ENCODE peak calls at places on chromosomes 13 and 19, in nine cellular contexts. U is GM03348; K is mucosa of gallbladder; E is A549; L is amygdala; F is HFFc6; Z is WERI-Rb-1; A is stimulated activated CD8-positive, alpha-beta memory T cell treated with anti-CD3 and anti-CD28 coated beads, Interleukin-4, amount 100 ng/mL, for 24 hours; S is stimulated activated CD4-positive, alpha-beta T cell treated with anti-CD3 and anti-CD28 coated beads, Interleukin-1b, Interleukin-23, amount 100 ng/mL, for 4 hours. V is an unnamed sample.

GRCh38 chr19:18470787-18471186 is 32.9 kb upstream of the ISYNA1 start:
- DNase-seq in U (no peak), K (no peak), E (no peak), L (no peak), F (no peak), Z (no peak), A (no peak), S (no peak), V (no peak)

GRCh38 chr19:2290441-2291184 is 8.6 kb upstream of the PEAK3 start:
- DNase-seq in U (no peak), K (no peak), E (no peak), L (no peak), F (no peak), Z (no peak), A (no peak), S (no peak), V (no peak)

GRCh38 chr13:40672310-40673060 is 6.0 kb upstream of the FOXO1 start:
- DNase-seq in U (no peak), K (no peak), E (peak), L (no peak), F (peak), Z (no peak), A (no peak), S (no peak), V (no peak)

GRCh38 chr13:99796175-99796819 is 175.3 kb downstream of the ZIC5 start:
- DNase-seq in U (peak), K (peak), E (peak), L (no peak), F (peak), Z (no peak), A (no peak), S (no peak), V (peak)

GRCh38 chr13:35855531-35856019 is 275.6 kb downstream of the DCLK1 start:
- DNase-seq in U (no peak), K (peak), E (peak), L (no peak), F (no peak), Z (no peak), A (no peak), S (no peak), V (no peak)

GRCh38 chr19:50406829-50407228 is 11.9 kb upstream of the SPIB start:
- DNase-seq in U (no peak), K (no peak), E (no peak), L (no peak), F (no peak), Z (no peak), A (no peak), S (no peak), V (no peak)

GRCh38 chr13:112445411-112446271 is 69.5 kb downstream of the SPACA7 start:
- DNase-seq in U (no peak), K (peak), E (no peak), L (no peak), F (no peak), Z (no peak), A (no peak), S (no peak), V (no peak)

GRCh38 chr19:17025361-17025760 is 1.2 kb downstream of the CPAMD8 start:
- DNase-seq in U (no peak), K (no peak), E (no peak), L (no peak), F (no peak), Z (no peak), A (no peak), S (no peak), V (no peak)

GRCh38 chr19:1252818-1253513 is 4.6 kb downstream of the MIDN start:
- DNase-seq in U (peak), K (peak), E (peak), L (peak), F (peak), Z (no peak), A (peak), S (peak), V (peak)

GRCh38 chr19:17775991-17776803 is 18.7 kb upstream of the B3GNT3 start:
- DNase-seq in U (peak), K (no peak), E (no peak), L (no peak), F (no peak), Z (no peak), A (no peak), S (no peak), V (no peak)

GRCh38 chr19:51461723-51462161 is 3.5 kb upstream of the SIGLEC8 start:
- DNase-seq in U (no peak), K (peak), E (no peak), L (no peak), F (no peak), Z (no peak), A (no peak), S (no peak), V (no peak)

GRCh38 chr13:23748109-23748508 is 141.1 kb downstream of the MIPEP start:
- DNase-seq in U (no peak), K (no peak), E (no peak), L (no peak), F (no peak), Z (no peak), A (no peak), S (no peak), V (no peak)

GRCh38 chr13:110351636-110352420 is 44.7 kb downstream of the COL4A2 start:
- DNase-seq in U (no peak), K (no peak), E (no peak), L (no peak), F (no peak), Z (peak), A (no peak), S (no peak), V (no peak)

GRCh38 chr13:20924758-20925394 is 22.3 kb upstream of the XPO4 start:
- DNase-seq in U (peak), K (peak), E (peak), L (peak), F (peak), Z (peak), A (peak), S (peak), V (peak)

GRCh38 chr19:3248728-3249315 is 24.4 kb downstream of the CELF5 start:
- DNase-seq in U (no peak), K (no peak), E (no peak), L (no peak), F (no peak), Z (peak), A (no peak), S (no peak), V (no peak)

GRCh38 chr19:40223135-40223822 is 3.2 kb downstream of the CCNP start:
- DNase-seq in U (no peak), K (peak), E (no peak), L (no peak), F (no peak), Z (no peak), A (no peak), S (peak), V (peak)

GRCh38 chr13:19618925-19619324 is 14.5 kb upstream of the MPHOSPH8 start:
- DNase-seq in U (peak), K (peak), E (peak), L (no peak), F (peak), Z (peak), A (no peak), S (no peak), V (no peak)

GRCh38 chr19:44588753-44589112 is 24.6 kb upstream of the IGSF23 start:
- DNase-seq in U (no peak), K (no peak), E (no peak), L (no peak), F (no peak), Z (no peak), A (no peak), S (no peak), V (no peak)

GRCh38 chr19:2315818-2316353 is 7.9 kb upstream of the LINGO3 start:
- DNase-seq in U (peak), K (peak), E (peak), L (peak), F (peak), Z (peak), A (no peak), S (no peak), V (peak)

GRCh38 chr13:39370554-39370953 is 232.4 kb downstream of the LHFPL6 start:
- DNase-seq in U (peak), K (no peak), E (no peak), L (no peak), F (peak), Z (no peak), A (no peak), S (no peak), V (no peak)

GRCh38 chr19:45468803-45469131 is 971 bp downstream of the FOSB start:
- DNase-seq in U (no peak), K (no peak), E (peak), L (no peak), F (no peak), Z (no peak), A (no peak), S (no peak), V (no peak)

GRCh38 chr19:31520633-31521032 is 171.4 kb upstream of the TSHZ3 start:
- DNase-seq in U (no peak), K (no peak), E (no peak), L (no peak), F (no peak), Z (no peak), A (no peak), S (no peak), V (no peak)

GRCh38 chr13:36553501-36553900 is 120.3 kb upstream of the SERTM1 start:
- DNase-seq in U (no peak), K (no peak), E (no peak), L (no peak), F (no peak), Z (no peak), A (no peak), S (no peak), V (no peak)

GRCh38 chr13:103466761-103467160 is 400.5 kb upstream of the SLC10A2 start:
- DNase-seq in U (no peak), K (no peak), E (peak), L (no peak), F (no peak), Z (no peak), A (no peak), S (no peak), V (no peak)

GRCh38 chr19:2381151-2381822 is 21.2 kb downstream of the TMPRSS9 start:
- DNase-seq in U (no peak), K (no peak), E (no peak), L (peak), F (no peak), Z (no peak), A (no peak), S (no peak), V (no peak)

GRCh38 chr19:6020972-6021805 is 43.2 kb upstream of the RANBP3 start:
- DNase-seq in U (no peak), K (no peak), E (no peak), L (no peak), F (no peak), Z (no peak), A (no peak), S (no peak), V (no peak)

GRCh38 chr13:102970542-102970941 is 95.7 kb downstream of the SLC10A2 start:
- DNase-seq in U (no peak), K (no peak), E (no peak), L (no peak), F (no peak), Z (no peak), A (no peak), S (no peak), V (no peak)

GRCh38 chr13:68535329-68535728 is 1305.2 kb upstream of the PCDH9 start:
- DNase-seq in U (no peak), K (no peak), E (no peak), L (no peak), F (no peak), Z (no peak), A (no peak), S (no peak), V (no peak)

GRCh38 chr19:31664997-31665396 is 315.8 kb upstream of the TSHZ3 start:
- DNase-seq in U (no peak), K (no peak), E (no peak), L (no peak), F (no peak), Z (no peak), A (no peak), S (no peak), V (no peak)

GRCh38 chr19:46232468-46232867 is 2.9 kb downstream of the IGFL1 start:
- DNase-seq in U (no peak), K (no peak), E (no peak), L (no peak), F (no peak), Z (no peak), A (no peak), S (no peak), V (no peak)

GRCh38 chr13:100767192-100767591 is 92.6 kb upstream of the TMTC4 start:
- DNase-seq in U (no peak), K (no peak), E (no peak), L (no peak), F (no peak), Z (no peak), A (no peak), S (no peak), V (no peak)

GRCh38 chr13:101612736-101613135 is 160.3 kb downstream of the ITGBL1 start:
- DNase-seq in U (no peak), K (no peak), E (no peak), L (no peak), F (no peak), Z (no peak), A (no peak), S (no peak), V (no peak)

GRCh38 chr13:49116873-49117272 is 103.3 kb upstream of the MLNR start:
- DNase-seq in U (no peak), K (no peak), E (no peak), L (no peak), F (no peak), Z (no peak), A (no peak), S (no peak), V (no peak)

GRCh38 chr13:20146381-20146780 is 14.5 kb downstream of the GJA3 start:
- DNase-seq in U (no peak), K (no peak), E (no peak), L (no peak), F (no peak), Z (no peak), A (no peak), S (no peak), V (no peak)

GRCh38 chr19:33399745-33400681 is 26.5 kb downstream of the CEBPG start:
- DNase-seq in U (no peak), K (no peak), E (no peak), L (no peak), F (no peak), Z (no peak), A (no peak), S (no peak), V (no peak)

GRCh38 chr13:74571811-74572210 is 437.6 kb upstream of the KLF12 start:
- DNase-seq in U (no peak), K (no peak), E (no peak), L (no peak), F (no peak), Z (no peak), A (no peak), S (no peak), V (no peak)

GRCh38 chr19:32343550-32344262 is 1.7 kb upstream of the ZNF507 start:
- DNase-seq in U (no peak), K (no peak), E (peak), L (no peak), F (no peak), Z (no peak), A (no peak), S (no peak), V (no peak)

GRCh38 chr13:50244913-50245574 is 229.8 kb downstream of the KCNRG start:
- DNase-seq in U (peak), K (peak), E (peak), L (no peak), F (peak), Z (no peak), A (peak), S (peak), V (no peak)